ENCODE peak calls at places on chromosome 13, in five cellular contexts. G, A, R, Z and K are unnamed samples.

GRCh38 chr13:114310961-114311360 is 3.3 kb upstream of the CHAMP1 start:
- DNase-seq in G (no peak), A (no peak), R (no peak), Z (no peak), K (no peak)

GRCh38 chr13:112984501-112984900 is 15.5 kb downstream of the MCF2L start:
- DNase-seq in G (no peak), A (no peak), R (no peak), Z (no peak), K (no peak)

GRCh38 chr13:94056362-94056990 is 423.0 kb downstream of the DCT start:
- DNase-seq in G (no peak), A (no peak), R (no peak), Z (no peak), K (no peak)

GRCh38 chr13:26042781-26043180 is 9.0 kb downstream of the SHISA2 start:
- DNase-seq in G (no peak), A (no peak), R (no peak), Z (no peak), K (no peak)

GRCh38 chr13:19959831-19960672 is 1.5 kb downstream of the ZMYM2 start:
- DNase-seq in G (peak), A (peak), R (peak), Z (peak), K (peak)

GRCh38 chr13:113836917-113837553 is 26.8 kb downstream of the GAS6 start:
- DNase-seq in G (peak), A (peak), R (peak), Z (no peak), K (peak)

GRCh38 chr13:99986751-99987150 is 5.2 kb downstream of the ZIC2 start:
- DNase-seq in G (no peak), A (no peak), R (no peak), Z (no peak), K (no peak)

GRCh38 chr13:33194820-33195692 is 90.5 kb downstream of the STARD13 start:
- DNase-seq in G (no peak), A (peak), R (peak), Z (no peak), K (no peak)

GRCh38 chr13:25859528-25859927 is 192.3 kb downstream of the SHISA2 start:
- DNase-seq in G (no peak), A (no peak), R (no peak), Z (no peak), K (no peak)

GRCh38 chr13:84430441-84430840 is 548.2 kb upstream of the SLITRK1 start:
- DNase-seq in G (no peak), A (no peak), R (no peak), Z (no peak), K (no peak)

GRCh38 chr13:73275163-73275562 is 216.4 kb downstream of the KLF5 start:
- DNase-seq in G (no peak), A (no peak), R (no peak), Z (no peak), K (no peak)

GRCh38 chr13:113914333-113915011 is 50.6 kb upstream of the GAS6 start:
- DNase-seq in G (no peak), A (no peak), R (no peak), Z (no peak), K (no peak)

GRCh38 chr13:74570834-74571233 is 436.6 kb upstream of the KLF12 start:
- DNase-seq in G (no peak), A (no peak), R (no peak), Z (no peak), K (no peak)

GRCh38 chr13:73090116-73090811 is 31.5 kb downstream of the KLF5 start:
- DNase-seq in G (no peak), A (peak), R (no peak), Z (no peak), K (peak)

GRCh38 chr13:59982631-59983382 is 180.9 kb downstream of the DIAPH3 start:
- DNase-seq in G (no peak), A (no peak), R (no peak), Z (no peak), K (no peak)

GRCh38 chr13:94925263-94925662 is 212.9 kb upstream of the SOX21 start:
- DNase-seq in G (no peak), A (no peak), R (no peak), Z (no peak), K (no peak)

GRCh38 chr13:40672310-40673060 is 6.0 kb upstream of the FOXO1 start:
- DNase-seq in G (no peak), A (peak), R (no peak), Z (no peak), K (peak)

GRCh38 chr13:99009987-99010551 is 32.2 kb upstream of the DOCK9 start:
- DNase-seq in G (no peak), A (no peak), R (no peak), Z (no peak), K (no peak)

GRCh38 chr13:73697166-73697565 is 437.0 kb downstream of the KLF12 start:
- DNase-seq in G (no peak), A (no peak), R (no peak), Z (no peak), K (no peak)

GRCh38 chr13:74064805-74065204 is 69.4 kb downstream of the KLF12 start:
- DNase-seq in G (no peak), A (no peak), R (no peak), Z (no peak), K (no peak)

GRCh38 chr13:66831317-66831716 is 398.8 kb downstream of the PCDH9 start:
- DNase-seq in G (no peak), A (no peak), R (no peak), Z (no peak), K (no peak)

GRCh38 chr13:60931858-60932546 is 483.6 kb downstream of the PCDH20 start:
- DNase-seq in G (no peak), A (no peak), R (no peak), Z (no peak), K (no peak)

GRCh38 chr13:32261567-32261966 is 53.6 kb downstream of the ZAR1L start:
- DNase-seq in G (peak), A (peak), R (peak), Z (no peak), K (peak)

GRCh38 chr13:78913656-78914055 is 254.7 kb upstream of the OBI1 start:
- DNase-seq in G (no peak), A (no peak), R (no peak), Z (no peak), K (no peak)

GRCh38 chr13:36530861-36531590 is 98.7 kb downstream of the CCNA1 start:
- DNase-seq in G (no peak), A (no peak), R (no peak), Z (no peak), K (no peak)

GRCh38 chr13:36528105-36528504 is 95.8 kb downstream of the CCNA1 start:
- DNase-seq in G (no peak), A (no peak), R (no peak), Z (no peak), K (no peak)

GRCh38 chr13:36533806-36534205 is 101.5 kb downstream of the CCNA1 start:
- DNase-seq in G (no peak), A (no peak), R (no peak), Z (no peak), K (no peak)

GRCh38 chr13:36530050-36530789 is 97.9 kb downstream of the CCNA1 start:
- DNase-seq in G (peak), A (no peak), R (no peak), Z (no peak), K (no peak)

DNA sequence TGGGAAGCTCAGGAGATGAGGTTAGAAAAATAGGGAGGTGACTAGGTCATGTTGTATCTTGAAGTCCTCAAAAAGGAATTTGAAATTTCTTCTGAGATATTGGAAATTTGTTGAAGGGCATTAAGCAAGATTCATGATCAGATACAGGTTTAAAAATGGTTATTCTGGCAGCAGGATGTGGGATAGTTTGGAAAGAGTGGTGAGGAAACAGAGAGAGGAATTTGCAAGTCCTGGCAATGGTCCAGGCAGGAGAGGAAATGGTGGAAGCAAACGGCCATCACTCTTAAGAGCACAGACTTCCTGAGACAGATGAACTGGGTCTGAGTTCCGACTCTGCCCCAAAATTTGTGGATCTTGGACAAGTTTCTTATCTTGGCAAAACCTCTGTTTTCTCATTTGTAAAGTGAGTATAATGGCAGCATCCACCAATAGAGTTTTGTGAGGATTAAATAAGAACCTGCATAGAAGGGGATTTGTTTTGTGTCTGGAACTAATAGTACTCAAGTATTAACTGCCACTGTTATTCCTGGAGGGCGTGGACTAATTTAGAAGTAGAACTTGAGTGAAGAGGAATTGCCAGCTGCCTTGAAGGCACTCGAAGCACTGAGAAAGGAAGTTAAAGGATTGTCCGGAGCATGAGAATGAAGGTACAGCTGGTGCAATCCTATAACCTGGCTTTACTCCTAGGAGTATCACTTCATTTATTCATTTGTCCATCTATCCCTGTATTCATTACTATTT is 99.6 kb downstream of the CCNA1 start:
- DNase-seq in G (no peak), A (no peak), R (peak), Z (no peak), K (no peak)
- TF ChIP-seq POLR2A in G (no peak), A (no peak), R (no peak), Z (no peak), K (no peak)

DNA sequence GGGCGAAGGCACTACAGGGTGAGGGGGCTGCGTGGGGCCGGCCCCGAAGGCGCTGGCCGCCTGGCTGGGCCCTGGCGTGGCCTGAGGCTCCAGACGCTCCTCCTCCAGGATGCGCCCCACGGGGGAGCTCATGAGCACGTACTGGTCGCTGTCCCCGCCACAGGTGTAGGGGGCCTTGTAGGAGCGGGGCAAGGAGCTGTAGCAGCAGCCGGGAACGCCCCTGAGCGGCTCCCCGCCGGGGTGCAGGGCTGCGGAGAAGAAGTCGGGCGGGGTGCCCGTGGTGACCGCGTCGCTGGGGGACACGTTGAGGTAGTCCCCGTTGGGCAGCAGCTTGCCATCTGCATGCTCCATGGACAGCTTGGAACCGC is 3.0 kb downstream of the IRS2 start:
- DNase-seq in G (no peak), A (no peak), R (no peak), Z (no peak), K (no peak)
- TF ChIP-seq POLR2A in G (no peak), A (no peak), R (no peak), Z (no peak), K (no peak)

GRCh38 chr13:29698106-29698505 is 102.6 kb upstream of the SLC7A1 start:
- DNase-seq in G (no peak), A (no peak), R (no peak), Z (no peak), K (no peak)
- TF ChIP-seq POLR2A in G (no peak), A (no peak), R (no peak), Z (no peak), K (no peak)

GRCh38 chr13:48975926-48976676 is 389 bp downstream of the FNDC3A start:
- DNase-seq in G (peak), A (peak), R (peak), Z (peak), K (peak)
- TF ChIP-seq POLR2A in G (no peak), A (peak), R (no peak), Z (peak), K (peak)

DNA sequence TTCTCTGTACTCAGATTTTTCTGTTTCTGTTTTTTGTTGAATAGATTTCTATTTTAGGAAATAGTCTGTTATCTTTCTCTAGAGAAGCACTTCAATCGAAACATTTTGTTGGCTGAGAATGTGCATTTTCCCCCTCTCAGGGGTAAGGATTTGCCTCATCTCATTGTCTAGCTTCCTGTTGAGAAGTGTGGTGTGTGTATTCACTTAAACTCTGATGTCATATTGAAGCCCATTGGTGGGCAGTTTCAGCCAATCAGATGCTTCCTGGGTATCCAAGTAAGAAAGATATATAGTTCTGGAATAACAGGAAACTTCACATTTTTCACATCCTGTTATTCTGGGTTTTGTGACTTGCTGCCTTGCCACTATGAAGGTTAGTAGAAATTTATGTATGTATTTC is 87.6 kb downstream of the ARHGEF7 start:
- DNase-seq in G (peak), A (no peak), R (no peak), Z (no peak), K (peak)
- TF ChIP-seq POLR2A in G (no peak), A (no peak), R (no peak), Z (no peak), K (no peak)

GRCh38 chr13:77329133-77330008 is 2.5 kb upstream of the MYCBP2 start:
- DNase-seq in G (peak), A (peak), R (peak), Z (peak), K (peak)
- TF ChIP-seq POLR2A in G (no peak), A (peak), R (peak), Z (peak), K (peak)

DNA sequence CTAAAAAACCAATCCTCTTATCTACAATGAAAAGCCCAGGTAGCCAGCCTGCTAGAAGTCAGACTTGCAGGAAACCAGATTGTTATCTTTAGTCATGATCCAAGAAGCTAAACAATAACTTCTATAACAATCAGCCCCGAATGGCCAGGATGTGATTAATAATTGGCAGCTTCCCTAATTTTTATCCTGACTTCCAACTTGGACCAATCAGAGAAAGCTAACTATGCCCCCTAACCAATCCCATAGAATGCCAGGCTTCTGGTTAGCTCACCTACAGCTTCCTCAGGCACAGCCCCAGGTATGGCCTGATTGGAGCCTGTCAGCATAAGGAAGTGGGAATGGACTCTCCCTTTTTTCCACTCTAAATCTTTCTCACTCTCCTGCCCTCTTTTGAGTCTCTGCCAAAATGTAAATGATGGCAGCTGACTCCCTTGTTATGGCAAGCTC is 394.9 kb downstream of the DLEU7 start:
- DNase-seq in G (no peak), A (no peak), R (no peak), Z (no peak), K (no peak)
- TF ChIP-seq POLR2A in G (no peak), A (no peak), R (no peak), Z (no peak), K (no peak)

GRCh38 chr13:28138012-28138755 is at the start of gene PAN3:
- DNase-seq in G (peak), A (peak), R (peak), Z (peak), K (peak)

GRCh38 chr13:28138756-28139470 is 568 bp downstream of the PAN3 start:
- DNase-seq in G (peak), A (peak), R (peak), Z (peak), K (peak)

GRCh38 chr13:28140433-28141125 is 2.2 kb downstream of the PAN3 start:
- DNase-seq in G (no peak), A (no peak), R (no peak), Z (no peak), K (no peak)

GRCh38 chr13:28137556-28137955 is 789 bp upstream of the PAN3 start:
- DNase-seq in G (no peak), A (peak), R (peak), Z (no peak), K (no peak)

DNA sequence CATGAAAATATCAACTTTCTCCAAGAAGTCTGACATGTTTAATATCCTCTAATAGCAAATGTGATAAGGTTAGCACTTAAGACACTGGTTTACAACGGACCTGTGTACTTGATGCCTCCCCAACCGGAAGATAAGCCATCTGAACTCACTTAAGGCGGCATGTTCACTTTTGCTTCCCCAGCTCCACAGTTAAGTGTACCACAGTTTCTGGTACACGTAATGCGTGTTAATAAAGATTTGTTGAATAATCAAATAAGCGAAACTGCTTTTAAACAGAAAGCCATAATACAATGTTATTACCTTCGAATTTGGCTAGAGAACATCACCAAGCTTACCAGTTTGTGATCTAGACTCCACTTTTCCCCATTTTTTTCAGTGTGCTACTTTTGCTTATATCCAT is 1.4 kb upstream of the PAN3 start:
- DNase-seq in G (no peak), A (no peak), R (no peak), Z (no peak), K (no peak)
- TF ChIP-seq POLR2A in G (no peak), A (no peak), R (no peak), Z (no peak), K (no peak)